ENCODE peak calls at places on chromosomes 11 and 22, in eight cellular contexts. U, K, X, I, A, J, C and B are unnamed samples.

GRCh38 chr22:28379075-28379806 is 300.4 kb downstream of the TTC28 start:
- DNase-seq in J (no peak), A (no peak), X (peak; percentile 26), C (no peak), U (no peak), I (no peak), K (no peak), B (no peak)

GRCh38 chr11:132030896-132031295 is 660.5 kb downstream of the NTM start:
- DNase-seq in U (no peak), K (no peak), J (no peak), A (no peak), I (no peak), C (no peak), X (peak; percentile 14), B (no peak)

GRCh38 chr11:102599642-102600261 is 25.4 kb downstream of the MMP20 start:
- DNase-seq in A (no peak), X (peak; percentile 90), I (no peak), U (no peak), K (no peak), C (no peak), J (no peak), B (no peak)

GRCh38 chr22:18984564-18984963 is 48.5 kb upstream of the PRODH start:
- DNase-seq in A (no peak), X (no peak), C (no peak), J (no peak), U (no peak), K (no peak), I (no peak), B (no peak)

GRCh38 chr22:21761086-21761485 is 25.5 kb upstream of the YPEL1 start:
- DNase-seq in C (no peak), U (no peak), J (no peak), K (no peak), I (no peak), A (no peak), X (peak; percentile 74), B (no peak)

GRCh38 chr22:39530692-39531331 is 1.7 kb downstream of the RPS19BP1 start:
- DNase-seq in K (no peak), X (peak; percentile 54), U (no peak), I (no peak), J (no peak), A (no peak), C (no peak), B (no peak)

GRCh38 chr11:45580399-45580798 is 85.0 kb downstream of the CHST1 start:
- DNase-seq in U (peak; percentile 71), X (peak; percentile 29), I (no peak), C (no peak), A (peak; percentile 38), J (peak; percentile 5), K (no peak), B (no peak)

GRCh38 chr11:36510567-36511020 is 522 bp upstream of the TRAF6 start:
- DNase-seq in U (no peak), I (no peak), A (no peak), K (no peak), C (no peak), J (peak; percentile 25), X (peak; percentile 19), B (no peak)

DNA sequence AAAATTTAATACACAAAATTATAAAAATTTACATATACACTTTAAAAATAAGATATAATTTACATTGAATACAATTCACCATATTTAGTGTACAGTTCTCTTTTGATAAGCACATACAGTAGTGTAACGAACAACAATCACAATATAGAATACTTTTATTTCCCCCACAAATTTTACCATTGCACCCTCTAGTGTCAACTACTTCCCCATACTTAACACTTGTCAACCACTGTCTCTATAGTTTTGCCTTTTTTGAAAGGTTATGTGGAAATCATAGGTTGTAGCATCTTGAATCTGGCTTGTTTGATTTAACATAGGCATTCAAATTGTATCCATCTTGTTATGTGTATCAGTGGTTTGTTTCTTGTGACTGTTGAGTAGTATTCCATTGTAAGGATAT is 21.3 kb upstream of the PANX1 start:
- DNase-seq in A (no peak), U (no peak), C (no peak), I (no peak), K (no peak), J (no peak), X (no peak), B (no peak)
- TF ChIP-seq CTCF in A (no peak), U (no peak), C (no peak), I (peak; percentile 58), K (no peak), J (no peak), X (no peak), B (no peak)

GRCh38 chr22:32900856-32901255 is 99.4 kb downstream of the TIMP3 start:
- DNase-seq in J (no peak), A (no peak), U (no peak), K (no peak), I (no peak), C (no peak), X (no peak), B (no peak)

GRCh38 chr22:32901925-32902324 is 100.4 kb downstream of the TIMP3 start:
- DNase-seq in I (no peak), A (no peak), U (no peak), X (no peak), C (no peak), J (no peak), K (no peak), B (no peak)

GRCh38 chr22:32897400-32897799 is 95.9 kb downstream of the TIMP3 start:
- DNase-seq in K (no peak), X (no peak), I (no peak), A (no peak), J (no peak), U (no peak), C (no peak), B (no peak)

DNA sequence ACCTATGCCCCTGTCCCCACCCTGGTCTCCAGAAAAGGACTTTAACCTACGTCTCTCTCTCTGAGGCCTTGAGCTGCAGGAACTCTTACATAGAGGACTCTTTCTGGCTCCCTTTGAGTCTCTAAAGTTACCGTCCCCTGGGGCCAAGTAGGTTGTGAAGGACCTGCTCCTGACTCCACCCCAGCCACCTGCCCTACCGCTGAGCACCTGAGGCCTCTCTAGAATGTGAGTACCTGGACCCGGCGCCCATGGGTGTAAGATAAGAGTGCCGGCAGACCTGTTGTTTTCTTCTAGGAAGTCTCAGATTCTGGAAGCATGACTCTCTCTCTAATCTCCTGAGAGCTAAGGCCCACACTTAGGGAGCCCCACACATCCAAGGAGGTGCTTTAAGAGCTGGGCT is 95.4 kb downstream of the TIMP3 start:
- DNase-seq in A (no peak), K (no peak), X (no peak), I (no peak), C (no peak), U (no peak), J (no peak), B (no peak)
- TF ChIP-seq CTCF in A (no peak), K (no peak), X (no peak), I (no peak), C (no peak), U (no peak), J (no peak), B (no peak)

GRCh38 chr11:71120346-71120963 is 131.9 kb downstream of the SHANK2 start:
- DNase-seq in C (no peak), X (peak; percentile 6), I (no peak), K (no peak), A (no peak), J (peak; percentile 57), U (peak; percentile 54), B (no peak)
- TF ChIP-seq CTCF in C (no peak), X (no peak), I (peak; percentile 53), K (no peak), A (peak; percentile 41), J (no peak), U (peak; percentile 34), B (no peak)

DNA sequence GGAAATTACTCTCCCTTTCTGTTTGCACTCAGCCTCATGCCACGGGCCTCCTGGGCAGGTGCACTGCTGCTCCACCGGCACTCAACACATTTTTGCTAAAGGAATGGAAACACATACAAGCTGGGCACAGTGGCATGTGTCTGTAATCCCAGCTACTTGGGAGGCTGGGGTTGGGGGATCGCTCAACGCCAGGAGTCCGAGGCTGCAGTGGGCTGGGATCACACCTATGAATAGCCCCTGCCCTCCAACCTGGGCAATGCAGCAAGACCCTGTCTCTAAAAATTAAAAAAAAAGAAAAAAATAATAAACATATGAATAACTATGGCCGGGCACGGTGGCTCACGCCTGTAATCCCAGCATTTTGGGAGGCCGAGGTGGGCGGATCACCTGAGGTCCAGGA is 30.6 kb downstream of the RRP7A start:
- DNase-seq in K (no peak), X (no peak), J (no peak), C (no peak), U (no peak), I (peak; percentile 27), A (no peak), B (no peak)
- TF ChIP-seq CTCF in K (no peak), X (no peak), J (no peak), C (no peak), U (no peak), I (no peak), A (no peak), B (no peak)

GRCh38 chr22:47012589-47013365 is 250.3 kb downstream of the TBC1D22A start:
- DNase-seq in I (no peak), J (no peak), X (peak; percentile 40), C (no peak), K (no peak), U (no peak), A (no peak), B (no peak)
- TF ChIP-seq CTCF in I (peak; percentile 27), J (no peak), X (no peak), C (no peak), K (no peak), U (peak; percentile 49), A (no peak), B (no peak)

GRCh38 chr11:11960687-11961086 is 47.7 kb downstream of the DKK3 start:
- DNase-seq in I (no peak), X (no peak), J (no peak), A (no peak), K (no peak), C (no peak), U (no peak), B (no peak)
- TF ChIP-seq CTCF in I (no peak), X (no peak), J (no peak), A (no peak), K (no peak), C (no peak), U (no peak), B (no peak)

DNA sequence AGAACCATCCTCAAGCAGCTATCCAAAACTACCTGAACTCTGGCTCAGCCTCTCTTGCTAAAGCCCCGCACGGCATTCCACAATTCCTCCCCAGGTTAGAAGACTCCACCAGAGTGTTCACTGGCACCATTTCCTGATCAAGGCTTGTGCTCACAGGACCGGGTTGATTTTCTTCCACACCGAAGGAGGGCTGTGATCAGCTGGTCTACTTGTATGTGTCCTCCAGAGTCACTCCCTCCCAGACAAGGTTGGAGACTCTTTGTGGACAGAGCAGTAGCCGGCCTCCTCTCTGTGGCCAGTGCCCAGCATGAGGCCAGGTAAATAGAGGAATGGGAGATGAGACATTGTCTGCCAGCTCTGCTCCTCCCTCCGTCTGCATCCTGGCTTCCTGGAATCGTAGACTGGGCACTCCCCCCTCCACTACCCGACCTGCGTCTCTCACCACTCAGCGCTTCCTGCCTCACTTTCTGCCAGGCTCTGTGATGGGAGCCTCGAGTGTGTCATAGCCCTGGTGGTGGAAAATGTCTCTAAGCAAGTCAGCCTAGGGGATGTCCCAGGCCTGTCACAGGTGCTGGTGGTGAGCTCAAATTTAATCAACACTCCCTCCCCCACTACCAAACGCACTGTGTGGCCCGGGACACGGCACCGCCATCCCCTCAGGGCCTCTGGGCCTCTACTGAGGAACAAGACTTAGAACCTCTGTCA is 12.5 kb upstream of the TMPRSS6 start:
- DNase-seq in A (no peak), K (no peak), I (no peak), U (peak; percentile 21), J (peak; percentile 47), X (no peak), C (no peak), B (peak; percentile 80)
- TF ChIP-seq CTCF in A (no peak), K (no peak), I (peak; percentile 21), U (no peak), J (no peak), X (no peak), C (no peak), B (no peak)